ENCODE peak calls at places on chromosome 5, in nine cellular contexts. P, L, X, Q, D, N, K, O and G are unnamed samples.

GRCh38 chr5:81718300-81718699 is 32.6 kb downstream of the SSBP2 start:
- DNase-seq in P (no peak), L (no peak), X (no peak), Q (no peak), D (no peak), N (no peak), K (no peak), O (no peak), G (no peak)

GRCh38 chr5:170302729-170303501 is 5.3 kb upstream of the LCP2 start:
- DNase-seq in P (no peak), L (no peak), X (no peak), Q (no peak), D (peak; percentile 59), N (no peak), K (peak; percentile 93), O (peak; percentile 71), G (peak; percentile 78)

GRCh38 chr5:17190242-17190778 is 27.1 kb upstream of the BASP1 start:
- DNase-seq in P (peak; percentile 81), L (peak; percentile 65), X (peak; percentile 66), Q (peak; percentile 35), D (peak; percentile 8), N (peak; percentile 88), K (no peak), O (peak; percentile 20), G (peak; percentile 33)

GRCh38 chr5:135493406-135494180 is 41.4 kb upstream of the TIFAB start:
- DNase-seq in P (peak; percentile 75), L (peak; percentile 98), X (no peak), Q (peak; percentile 87), D (no peak), N (peak; percentile 92), K (no peak), O (no peak), G (no peak)

GRCh38 chr5:41748631-41749030 is 121.6 kb downstream of the OXCT1 start:
- DNase-seq in P (no peak), L (peak; percentile 16), X (no peak), Q (no peak), D (peak; percentile 48), N (peak; percentile 28), K (no peak), O (no peak), G (peak; percentile 51)

GRCh38 chr5:61525573-61526142 is 193.6 kb downstream of the ZSWIM6 start:
- DNase-seq in P (no peak), L (no peak), X (no peak), Q (no peak), D (no peak), N (no peak), K (no peak), O (no peak), G (no peak)

GRCh38 chr5:64594601-64595518 is 89.0 kb downstream of the RGS7BP start:
- DNase-seq in P (no peak), L (peak; percentile 18), X (no peak), Q (no peak), D (no peak), N (no peak), K (no peak), O (no peak), G (no peak)

GRCh38 chr5:138874241-138874640 is 894 bp downstream of the LRRTM2 start:
- DNase-seq in P (no peak), L (no peak), X (no peak), Q (no peak), D (no peak), N (peak; percentile 40), K (no peak), O (no peak), G (no peak)

GRCh38 chr5:81878333-81878732 is 93.5 kb upstream of the ATG10 start:
- DNase-seq in P (no peak), L (peak; percentile 38), X (no peak), Q (no peak), D (no peak), N (no peak), K (no peak), O (no peak), G (no peak)

GRCh38 chr5:14450055-14450524 is 131.5 kb upstream of the OTULINL start:
- DNase-seq in P (peak; percentile 89), L (no peak), X (no peak), Q (no peak), D (no peak), N (peak; percentile 97), K (no peak), O (peak; percentile 48), G (no peak)

GRCh38 chr5:108529381-108529780 is 147.5 kb upstream of the FBXL17 start:
- DNase-seq in P (no peak), L (no peak), X (no peak), Q (no peak), D (no peak), N (peak; percentile 52), K (no peak), O (no peak), G (no peak)

GRCh38 chr5:81525690-81526089 is 131.8 kb upstream of the ACOT12 start:
- DNase-seq in P (no peak), L (peak; percentile 41), X (no peak), Q (no peak), D (no peak), N (peak; percentile 6), K (no peak), O (no peak), G (no peak)

DNA sequence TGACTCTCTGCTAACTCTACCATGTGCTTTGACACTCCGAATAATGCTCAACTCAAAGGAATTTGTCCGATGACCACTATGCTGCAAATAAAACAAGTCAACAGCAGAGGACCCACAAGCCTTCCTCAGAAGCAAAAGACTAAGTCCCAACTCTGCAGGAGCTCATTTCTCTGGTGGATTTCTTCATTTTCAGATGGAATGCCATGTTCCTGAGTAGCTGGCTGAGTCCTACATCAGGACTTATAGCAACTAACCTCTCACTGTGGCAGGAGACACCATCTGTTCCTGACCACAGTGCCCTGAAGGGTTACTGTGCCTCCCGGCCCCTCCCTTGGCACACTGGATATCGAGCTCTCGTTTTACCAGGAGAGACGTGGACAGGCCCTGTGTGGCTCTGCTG is 20.8 kb downstream of the LHFPL2 start:
- DNase-seq in P (no peak), L (no peak), X (no peak), Q (no peak), D (no peak), N (peak; percentile 85), K (no peak), O (no peak), G (no peak)
- TF ChIP-seq CTCF in P (no peak), L (no peak), X (no peak), Q (no peak), D (no peak), N (no peak), K (no peak), O (no peak), G (no peak)

GRCh38 chr5:12384005-12384404 is 479.8 kb upstream of the CTNND2 start:
- DNase-seq in P (no peak), L (no peak), X (no peak), Q (no peak), D (no peak), N (no peak), K (no peak), O (no peak), G (no peak)

GRCh38 chr5:12385095-12385494 is 480.8 kb upstream of the CTNND2 start:
- DNase-seq in P (no peak), L (no peak), X (no peak), Q (no peak), D (no peak), N (no peak), K (no peak), O (no peak), G (no peak)
- TF ChIP-seq CTCF in P (no peak), L (no peak), X (no peak), Q (no peak), D (no peak), N (no peak), K (no peak), O (no peak), G (no peak)

GRCh38 chr5:33840927-33841547 is 50.8 kb downstream of the ADAMTS12 start:
- DNase-seq in P (no peak), L (no peak), X (no peak), Q (no peak), D (no peak), N (no peak), K (no peak), O (no peak), G (peak; percentile 29)

GRCh38 chr5:33837301-33837700 is 54.5 kb downstream of the ADAMTS12 start:
- DNase-seq in P (no peak), L (no peak), X (no peak), Q (no peak), D (no peak), N (no peak), K (no peak), O (no peak), G (no peak)

GRCh38 chr5:33842456-33842855 is 49.3 kb downstream of the ADAMTS12 start:
- DNase-seq in P (no peak), L (no peak), X (no peak), Q (no peak), D (no peak), N (no peak), K (no peak), O (no peak), G (no peak)

GRCh38 chr5:33843579-33843978 is 48.2 kb downstream of the ADAMTS12 start:
- DNase-seq in P (no peak), L (peak; percentile 39), X (no peak), Q (no peak), D (no peak), N (peak; percentile 73), K (no peak), O (no peak), G (no peak)

DNA sequence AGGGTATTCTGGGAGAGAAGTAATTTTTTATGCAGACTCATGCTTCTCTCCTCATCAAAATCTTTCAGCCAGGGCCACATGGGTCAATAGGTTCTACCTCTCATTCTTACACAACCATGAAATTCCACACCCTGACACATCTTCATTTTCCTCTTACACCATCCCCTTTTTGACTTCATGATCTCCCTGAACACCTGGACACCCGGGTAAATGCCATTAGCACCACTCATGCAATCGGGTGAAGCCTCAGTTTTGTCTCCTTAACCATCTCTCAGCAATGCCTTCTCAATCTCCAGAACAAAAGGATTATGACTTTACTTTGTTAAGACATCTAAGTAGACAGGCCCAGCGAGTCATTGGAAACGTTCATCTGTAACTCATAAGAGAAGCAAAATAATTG is 50.0 kb downstream of the ADAMTS12 start:
- DNase-seq in P (no peak), L (peak; percentile 7), X (no peak), Q (peak; percentile 5), D (no peak), N (peak; percentile 55), K (no peak), O (no peak), G (no peak)
- TF ChIP-seq CTCF in P (no peak), L (no peak), X (no peak), Q (no peak), D (no peak), N (no peak), K (no peak), O (no peak), G (no peak)

DNA sequence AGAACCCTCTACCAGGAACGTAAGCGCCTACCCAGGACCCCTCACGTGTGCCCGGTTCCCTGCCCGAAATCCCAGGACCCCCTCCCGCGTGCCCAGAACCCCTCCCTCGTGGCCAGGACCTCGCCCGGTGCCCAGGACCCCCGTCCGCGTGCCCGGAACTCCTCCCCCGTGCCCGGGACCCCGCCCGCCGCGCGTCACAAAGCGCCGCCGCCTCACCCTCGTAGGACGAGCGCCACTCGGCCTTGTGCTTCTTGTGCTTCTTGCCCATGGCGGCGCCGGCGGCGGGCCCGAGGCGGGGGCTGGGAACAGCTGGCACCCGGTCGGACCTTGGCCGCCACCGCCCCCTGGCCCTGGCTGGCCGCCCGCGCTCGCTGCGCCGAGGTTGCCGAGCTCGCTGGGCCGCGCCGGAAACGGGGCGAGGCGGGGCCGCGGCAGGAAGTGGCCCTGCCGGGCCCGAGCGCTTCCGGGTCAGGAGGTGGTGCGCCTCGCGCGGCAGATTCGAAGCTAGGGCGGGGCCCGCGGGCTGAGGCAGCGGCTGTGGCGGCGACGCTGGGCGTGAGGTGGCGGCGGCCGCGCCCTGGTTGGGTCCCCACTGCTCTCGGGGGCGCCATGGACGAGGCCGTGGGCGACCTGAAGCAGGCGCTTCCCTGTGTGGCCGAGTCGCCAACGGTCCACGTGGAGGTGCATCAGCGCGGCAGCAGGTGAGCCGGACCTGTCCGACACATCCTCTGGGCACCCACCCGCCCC is at the start of the genes BRD9 and TRIP13:
- DNase-seq in P (peak; percentile 4), L (peak; percentile 73), X (no peak), Q (peak; percentile 21), D (peak; percentile 88), N (peak; percentile 93), K (peak; percentile 96), O (peak; percentile 88), G (peak; percentile 100)
- TF ChIP-seq CTCF in P (no peak), L (no peak), X (no peak), Q (no peak), D (no peak), N (no peak), K (peak; percentile 31), O (no peak), G (no peak)